ENCODE peak calls at places on chromosomes 12 and 14, in eight cellular contexts. H is GM23248, M is endothelial cell of umbilical vein, Z is OCI-LY7, Q is neural progenitor cell, Y is fibroblast of lung, T is Karpas-422, L is GM23338. X is an unnamed sample.

GRCh38 chr12:85036241-85036707 is at the start of the genes LRRIQ1 and TSPAN19:
- DNase-seq in H (peak; percentile 88), M (peak; percentile 84), Z (peak; percentile 1), Q (peak; percentile 99), Y (peak; percentile 87), T (no peak), L (peak; percentile 99), X (peak; percentile 2)

GRCh38 chr12:114476159-114476558 is 70.2 kb upstream of the TBX5 start:
- DNase-seq in H (peak; percentile 81), M (no peak), Z (no peak), Q (peak; percentile 37), Y (peak; percentile 18), T (no peak), L (peak; percentile 62), X (no peak)

GRCh38 chr12:121452356-121453021 is 52.6 kb downstream of the RNF34 start:
- DNase-seq in H (peak; percentile 77), M (peak; percentile 6), Z (no peak), Q (no peak), Y (no peak), T (no peak), L (no peak), X (peak; percentile 95)

GRCh38 chr14:42779024-42779423 is 1172.3 kb downstream of the LRFN5 start:
- DNase-seq in H (peak; percentile 40), M (no peak), Z (no peak), Q (no peak), Y (no peak), T (no peak), L (no peak), X (no peak)

GRCh38 chr14:51716610-51717009 is 64.9 kb downstream of the FRMD6 start:
- DNase-seq in H (peak; percentile 60), M (no peak), Z (no peak), Q (no peak), Y (peak; percentile 59), T (no peak), L (no peak), X (peak; percentile 60)

GRCh38 chr12:75862692-75863471 is 168.7 kb downstream of the PHLDA1 start:
- DNase-seq in H (peak; percentile 83), M (peak; percentile 84), Z (no peak), Q (no peak), Y (peak; percentile 80), T (no peak), L (no peak), X (peak; percentile 74)

GRCh38 chr12:71731439-71732356 is 23.0 kb upstream of the RAB21 start:
- DNase-seq in H (peak; percentile 10), M (no peak), Z (peak; percentile 80), Q (peak; percentile 33), Y (peak; percentile 93), T (peak; percentile 83), L (peak; percentile 76), X (peak; percentile 35)

GRCh38 chr12:31896514-31897039 is 62.6 kb upstream of the RESF1 start:
- DNase-seq in H (no peak), M (peak; percentile 91), Z (peak; percentile 100), Q (no peak), Y (peak; percentile 96), T (no peak), L (peak; percentile 59), X (no peak)

GRCh38 chr12:90020006-90020405 is 311.4 kb upstream of the ATP2B1 start:
- DNase-seq in H (peak; percentile 43), M (no peak), Z (no peak), Q (no peak), Y (no peak), T (no peak), L (no peak), X (peak; percentile 3)

GRCh38 chr14:52918486-52918885 is 32.4 kb downstream of the FERMT2 start:
- DNase-seq in H (peak; percentile 87), M (peak; percentile 95), Z (no peak), Q (no peak), Y (peak; percentile 68), T (no peak), L (no peak), X (no peak)

GRCh38 chr12:31368666-31369361 is 42.9 kb upstream of the SINHCAF start:
- DNase-seq in H (no peak), M (no peak), Z (no peak), Q (peak; percentile 83), Y (no peak), T (no peak), L (peak; percentile 71), X (peak; percentile 38)

GRCh38 chr12:26823391-26823790 is 9.6 kb downstream of the ITPR2 start:
- DNase-seq in H (peak; percentile 73), M (no peak), Z (no peak), Q (no peak), Y (peak; percentile 58), T (no peak), L (no peak), X (no peak)

GRCh38 chr12:46830731-46831334 is 5.0 kb upstream of the SLC38A4 start:
- DNase-seq in H (peak; percentile 44), M (no peak), Z (no peak), Q (peak; percentile 40), Y (peak; percentile 10), T (no peak), L (peak; percentile 65), X (peak; percentile 77)

GRCh38 chr14:96634896-96635295 is 132.7 kb downstream of the PAPOLA start:
- DNase-seq in H (no peak), M (no peak), Z (no peak), Q (no peak), Y (no peak), T (peak; percentile 75), L (no peak), X (no peak)

GRCh38 chr12:46855760-46856159 is 30.0 kb upstream of the SLC38A4 start:
- DNase-seq in H (no peak), M (no peak), Z (no peak), Q (no peak), Y (no peak), T (no peak), L (no peak), X (no peak)

GRCh38 chr14:36443374-36443773 is 76.7 kb downstream of the NKX2-1 start:
- DNase-seq in H (no peak), M (no peak), Z (no peak), Q (peak; percentile 77), Y (no peak), T (no peak), L (peak; percentile 25), X (no peak)

GRCh38 chr14:60665178-60665555 is 15.9 kb upstream of the SIX1 start:
- DNase-seq in H (no peak), M (no peak), Z (no peak), Q (no peak), Y (no peak), T (no peak), L (no peak), X (no peak)

GRCh38 chr12:52836491-52837175 is 2.5 kb upstream of the KRT79 start:
- DNase-seq in H (no peak), M (no peak), Z (no peak), Q (no peak), Y (no peak), T (no peak), L (no peak), X (no peak)

DNA sequence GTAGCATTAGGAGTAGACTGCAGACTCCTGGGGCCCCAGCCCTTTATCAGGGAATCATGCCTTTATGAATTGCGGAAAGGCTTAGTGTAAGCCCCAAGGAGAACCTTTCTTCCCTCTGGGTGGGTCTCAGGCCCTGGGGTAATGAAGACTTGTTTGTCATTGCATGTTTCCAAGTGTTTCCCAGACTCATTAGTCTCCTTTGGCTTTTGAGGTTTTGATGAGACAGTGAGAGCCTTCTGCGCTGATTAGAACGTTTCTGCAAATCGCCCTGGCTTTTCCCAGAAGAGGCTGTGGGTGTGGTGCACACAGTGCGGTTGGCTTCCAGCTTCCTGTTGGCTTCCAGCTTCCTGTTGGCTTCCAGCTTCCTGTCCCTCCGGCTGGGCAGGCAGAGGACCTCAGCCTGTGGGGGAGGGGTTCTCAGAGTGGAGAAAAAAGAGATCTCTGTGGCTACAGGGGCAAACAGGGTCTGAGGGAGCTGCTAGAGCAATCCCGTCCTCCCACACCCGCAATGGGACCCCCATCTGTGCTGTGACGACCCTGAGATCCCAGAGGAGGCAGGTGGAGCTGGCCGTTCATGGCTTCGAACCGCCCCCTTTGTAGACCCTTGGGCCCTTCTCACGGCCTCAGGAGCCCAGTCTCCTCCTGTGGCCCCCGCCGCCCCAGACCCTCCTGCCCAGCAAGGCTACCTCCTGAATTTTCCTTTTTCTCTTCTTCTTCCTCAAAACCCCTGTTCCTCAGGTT is 42.1 kb downstream of the GPR68 start:
- DNase-seq in H (peak; percentile 68), M (peak; percentile 47), Z (no peak), Q (peak; percentile 83), Y (peak; percentile 49), T (no peak), L (no peak), X (peak; percentile 62)
- H4K20me1 ChIP-seq in H (no peaks in the 10 kb centered on the region), M (no peaks in the 10 kb centered on the region), Z (no peaks in the 10 kb centered on the region), Q (no peaks in the 10 kb centered on the region), Y (no peaks in the 10 kb centered on the region), T (no peaks in the 10 kb centered on the region), L (no peaks in the 10 kb centered on the region), X (no peaks in the 10 kb centered on the region)

DNA sequence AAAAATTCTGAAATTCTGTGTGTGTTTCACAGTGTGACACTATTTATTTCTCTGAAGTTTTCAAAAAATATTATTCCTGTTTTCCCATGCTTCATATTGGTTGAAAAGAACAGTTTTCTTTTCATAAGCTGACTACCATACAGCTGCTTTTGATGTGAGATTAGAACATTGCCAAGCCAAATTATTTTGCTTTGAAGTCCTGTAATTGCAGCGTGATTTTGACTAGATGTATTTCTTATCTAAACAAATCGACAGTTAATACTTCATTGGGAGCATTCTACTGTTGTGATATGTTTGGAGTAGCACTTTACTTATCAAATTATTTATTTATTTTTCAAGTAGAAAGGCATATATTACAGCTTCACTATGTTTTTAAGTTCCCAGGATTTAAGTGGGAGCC is 132.0 kb downstream of the DACT1 start:
- DNase-seq in H (no peak), M (no peak), Z (no peak), Q (no peak), Y (no peak), T (no peak), L (no peak), X (no peak)
- H3K4me1 ChIP-seq in H (no peaks in the 10 kb centered on the region), M (no peaks in the 10 kb centered on the region), Z (no peaks in the 10 kb centered on the region), Q (peaks cover 50% of the 10 kb centered on the region), Y (peaks cover 6% of the 10 kb centered on the region), T (no peaks in the 10 kb centered on the region), L (peaks cover 43% of the 10 kb centered on the region), X (no peaks in the 10 kb centered on the region)

GRCh38 chr14:99542566-99542965 is 61.4 kb downstream of the CCNK start:
- DNase-seq in H (no peak), M (no peak), Z (no peak), Q (no peak), Y (no peak), T (no peak), L (no peak), X (peak; percentile 37)

GRCh38 chr14:99540196-99541032 is 59.2 kb downstream of the CCNK start:
- DNase-seq in H (no peak), M (no peak), Z (no peak), Q (peak; percentile 42), Y (no peak), T (no peak), L (no peak), X (peak; percentile 59)

GRCh38 chr14:99541211-99541610 is 60.0 kb downstream of the CCNK start:
- DNase-seq in H (no peak), M (no peak), Z (no peak), Q (no peak), Y (no peak), T (no peak), L (no peak), X (peak; percentile 48)

GRCh38 chr14:99543369-99543768 is 60.6 kb downstream of the CCDC85C start:
- DNase-seq in H (no peak), M (no peak), Z (no peak), Q (no peak), Y (no peak), T (no peak), L (no peak), X (peak; percentile 34)

GRCh38 chr14:99541677-99542470 is 60.7 kb downstream of the CCNK start:
- DNase-seq in H (no peak), M (peak; percentile 38), Z (no peak), Q (no peak), Y (no peak), T (peak; percentile 57), L (no peak), X (peak; percentile 84)
- H4K20me1 ChIP-seq in H (no peaks in the 10 kb centered on the region), M (no peaks in the 10 kb centered on the region), Z (no peaks in the 10 kb centered on the region), Q (peaks cover 96% of the 10 kb centered on the region), Y (no peaks in the 10 kb centered on the region), T (peaks cover 40% of the 10 kb centered on the region), L (peaks cover 3% of the 10 kb centered on the region), X (peaks cover 22% of the 10 kb centered on the region)

GRCh38 chr14:91511014-91511466 is 930 bp upstream of the PPP4R3A start:
- DNase-seq in H (no peak), M (no peak), Z (peak; percentile 29), Q (peak; percentile 49), Y (no peak), T (peak; percentile 64), L (peak; percentile 43), X (peak; percentile 81)
- H3K4me1 ChIP-seq in H (no peaks in the 10 kb centered on the region), M (peaks cover 17% of the 10 kb centered on the region), Z (peaks cover 24% of the 10 kb centered on the region), Q (peaks cover 17% of the 10 kb centered on the region), Y (no peaks in the 10 kb centered on the region), T (peaks cover 23% of the 10 kb centered on the region), L (peaks cover 18% of the 10 kb centered on the region), X (peaks cover 8% of the 10 kb centered on the region)